ENCODE peak calls at places on chromosomes 3 and 15, in four cellular contexts. Y, S, K and T are unnamed samples.

GRCh38 chr15:40918146-40918798 is 10.9 kb upstream of the DLL4 start:
- DNase-seq in Y (no peak), S (no peak), K (no peak), T (no peak)

GRCh38 chr15:43509923-43510229 is 7.5 kb upstream of the MAP1A start:
- DNase-seq in Y (no peak), S (no peak), K (peak), T (no peak)

GRCh38 chr3:137071104-137071503 is 113.3 kb downstream of the IL20RB start:
- DNase-seq in Y (no peak), S (no peak), K (no peak), T (no peak)

GRCh38 chr3:30632065-30632464 is 25.7 kb downstream of the TGFBR2 start:
- DNase-seq in Y (no peak), S (no peak), K (no peak), T (no peak)

GRCh38 chr3:72079369-72079872 is 294.5 kb upstream of the PROK2 start:
- DNase-seq in Y (no peak), S (no peak), K (no peak), T (no peak)

GRCh38 chr15:99305761-99306505 is 54.7 kb downstream of the LRRC28 start:
- DNase-seq in Y (no peak), S (no peak), K (no peak), T (peak)

GRCh38 chr3:111712294-111713180 is 117.4 kb upstream of the ZBED2 start:
- DNase-seq in Y (peak), S (no peak), K (peak), T (no peak)

GRCh38 chr3:50412355-50412754 is 53.0 kb upstream of the TMEM115 start:
- DNase-seq in Y (no peak), S (no peak), K (no peak), T (no peak)

GRCh38 chr3:120129718-120130117 is 35.5 kb upstream of the GSK3B start:
- DNase-seq in Y (no peak), S (no peak), K (peak), T (no peak)

GRCh38 chr3:4825572-4826236 is 153.5 kb upstream of the BHLHE40 start:
- DNase-seq in Y (no peak), S (no peak), K (no peak), T (no peak)

GRCh38 chr3:178289544-178290160 is 246.6 kb upstream of the KCNMB2 start:
- DNase-seq in Y (no peak), S (no peak), K (no peak), T (peak)

GRCh38 chr3:52685705-52686691 is at the start of the genes GNL3 and PBRM1:
- DNase-seq in Y (peak), S (peak), K (peak), T (peak)

GRCh38 chr15:73937313-73937695 is 11.0 kb downstream of the LOXL1 start:
- DNase-seq in Y (no peak), S (no peak), K (no peak), T (no peak)

GRCh38 chr3:193945126-193945525 is 190.8 kb upstream of the HES1 start:
- DNase-seq in Y (no peak), S (no peak), K (no peak), T (no peak)

GRCh38 chr15:66838671-66839239 is 136.7 kb downstream of the SMAD6 start:
- DNase-seq in Y (no peak), S (no peak), K (peak), T (no peak)

GRCh38 chr3:193190387-193190786 is 50.6 kb upstream of the PLAAT1 start:
- DNase-seq in Y (peak), S (peak), K (peak), T (no peak)

GRCh38 chr3:106121491-106122289 is 252.9 kb upstream of the CBLB start:
- DNase-seq in Y (no peak), S (no peak), K (no peak), T (no peak)

GRCh38 chr3:135756016-135756695 is 209.4 kb upstream of the PPP2R3A start:
- DNase-seq in Y (no peak), S (no peak), K (no peak), T (no peak)

GRCh38 chr15:89531796-89532537 is 35.6 kb upstream of the RHCG start:
- DNase-seq in Y (no peak), S (no peak), K (peak), T (no peak)

GRCh38 chr3:145902166-145902565 is 258.8 kb downstream of the PLOD2 start:
- DNase-seq in Y (no peak), S (no peak), K (no peak), T (no peak)

GRCh38 chr15:98720036-98720435 is 71.7 kb downstream of the IGF1R start:
- DNase-seq in Y (no peak), S (no peak), K (no peak), T (no peak)

GRCh38 chr3:134663646-134664456 is 13.0 kb upstream of the KY start:
- DNase-seq in Y (no peak), S (no peak), K (peak), T (no peak)

GRCh38 chr3:82294609-82295008 is 533.2 kb upstream of the GBE1 start:
- DNase-seq in Y (no peak), S (no peak), K (no peak), T (peak)

GRCh38 chr3:120567370-120568197 is 28.6 kb upstream of the NDUFB4 start:
- DNase-seq in Y (no peak), S (peak), K (peak), T (no peak)

GRCh38 chr3:115217678-115218451 is 70.8 kb upstream of the ZBTB20 start:
- DNase-seq in Y (peak), S (peak), K (peak), T (peak)

GRCh38 chr3:111801697-111802655 is 57.1 kb upstream of the PHLDB2 start:
- DNase-seq in Y (no peak), S (no peak), K (peak), T (peak)

GRCh38 chr3:170690133-170690981 is 104.5 kb upstream of the SLC7A14 start:
- DNase-seq in Y (peak), S (peak), K (peak), T (no peak)

GRCh38 chr15:86384191-86384590 is 304.5 kb downstream of the AGBL1 start:
- DNase-seq in Y (no peak), S (no peak), K (no peak), T (no peak)

GRCh38 chr3:39038165-39038564 is 13.6 kb downstream of the SCN11A start:
- DNase-seq in Y (no peak), S (no peak), K (peak), T (peak)

GRCh38 chr3:51938780-51939425 is 2.8 kb downstream of the RRP9 start:
- DNase-seq in Y (no peak), S (no peak), K (no peak), T (no peak)

GRCh38 chr15:64901141-64901540 is 10.6 kb upstream of the ANKDD1A start:
- DNase-seq in Y (no peak), S (no peak), K (no peak), T (no peak)

GRCh38 chr15:45157974-45158373 is 28.2 kb downstream of the DUOX1 start:
- DNase-seq in Y (peak), S (no peak), K (peak), T (peak)

GRCh38 chr3:148319161-148319915 is 378.4 kb upstream of the AGTR1 start:
- DNase-seq in Y (no peak), S (no peak), K (peak), T (peak)